ENCODE peak calls at places on chromosomes 3 and 15, in nine cellular contexts. O, E, D, K, Q, V, B, H and U are unnamed samples. For H3K4me1, the result is how much of the 10 kb centered on the place peaks cover.

GRCh38 chr15:43215961-43216360 is 4.9 kb downstream of the EPB42 start:
- DNase-seq in O (no peak), E (no peak), D (peak), K (no peak), Q (no peak), V (no peak), B (no peak), H (no peak), U (no peak)

GRCh38 chr3:28615071-28615470 is 266.4 kb upstream of the AZI2 start:
- DNase-seq in O (no peak), E (no peak), D (no peak), K (no peak), Q (no peak), V (no peak), B (no peak), H (no peak), U (no peak)

GRCh38 chr15:80309769-80310384 is 57.9 kb upstream of the CTXND1 start:
- DNase-seq in O (no peak), E (peak), D (peak), K (no peak), Q (no peak), V (no peak), B (no peak), H (no peak), U (no peak)

GRCh38 chr15:68650901-68651709 is 72.3 kb downstream of the CORO2B start:
- DNase-seq in O (peak), E (peak), D (peak), K (no peak), Q (no peak), V (peak), B (peak), H (peak), U (peak)

GRCh38 chr15:35060591-35060990 is 24.5 kb downstream of the NANOGP8 start:
- DNase-seq in O (no peak), E (no peak), D (no peak), K (no peak), Q (no peak), V (no peak), B (no peak), H (no peak), U (no peak)

GRCh38 chr15:70758790-70759462 is 4.4 kb downstream of the UACA start:
- DNase-seq in O (no peak), E (no peak), D (no peak), K (no peak), Q (no peak), V (no peak), B (no peak), H (no peak), U (no peak)

GRCh38 chr3:133991637-133992036 is 38.1 kb downstream of the SLCO2A1 start:
- DNase-seq in O (no peak), E (no peak), D (no peak), K (no peak), Q (no peak), V (peak), B (peak), H (no peak), U (no peak)

GRCh38 chr3:194849166-194849875 is 163.6 kb downstream of the FAM43A start:
- DNase-seq in O (no peak), E (no peak), D (no peak), K (no peak), Q (no peak), V (no peak), B (no peak), H (no peak), U (no peak)

GRCh38 chr3:16124636-16125035 is 49.8 kb upstream of the GALNT15 start:
- DNase-seq in O (no peak), E (no peak), D (peak), K (no peak), Q (no peak), V (no peak), B (no peak), H (no peak), U (no peak)

GRCh38 chr15:81723758-81724157 is 322.1 kb downstream of the MEX3B start:
- DNase-seq in O (no peak), E (no peak), D (no peak), K (no peak), Q (no peak), V (no peak), B (no peak), H (peak), U (no peak)

GRCh38 chr3:35946121-35946856 is 307.0 kb downstream of the ARPP21 start:
- DNase-seq in O (no peak), E (no peak), D (peak), K (no peak), Q (no peak), V (no peak), B (peak), H (no peak), U (no peak)

GRCh38 chr3:138082085-138082991 is 33.1 kb downstream of the DZIP1L start:
- DNase-seq in O (no peak), E (no peak), D (peak), K (peak), Q (peak), V (no peak), B (peak), H (no peak), U (no peak)

GRCh38 chr15:25070357-25070963 is 115.7 kb downstream of the SNRPN start:
- DNase-seq in O (no peak), E (no peak), D (no peak), K (no peak), Q (no peak), V (no peak), B (no peak), H (no peak), U (no peak)

GRCh38 chr3:145005427-145005826 is 1033.8 kb downstream of the DIPK2A start:
- DNase-seq in O (no peak), E (no peak), D (no peak), K (no peak), Q (no peak), V (no peak), B (no peak), H (no peak), U (no peak)

GRCh38 chr15:80242132-80242769 is 9.8 kb downstream of the CTXND1 start:
- DNase-seq in O (peak), E (peak), D (peak), K (no peak), Q (no peak), V (peak), B (peak), H (no peak), U (no peak)

GRCh38 chr3:64319391-64319790 is 94.1 kb upstream of the PRICKLE2 start:
- DNase-seq in O (no peak), E (no peak), D (peak), K (no peak), Q (no peak), V (peak), B (no peak), H (no peak), U (no peak)

GRCh38 chr3:52522651-52523251 is 10.9 kb downstream of the NT5DC2 start:
- DNase-seq in O (peak), E (no peak), D (no peak), K (no peak), Q (peak), V (no peak), B (no peak), H (no peak), U (peak)

GRCh38 chr3:180102134-180102533 is 65.4 kb upstream of the PEX5L start:
- DNase-seq in O (no peak), E (no peak), D (no peak), K (no peak), Q (no peak), V (peak), B (no peak), H (no peak), U (no peak)

GRCh38 chr3:38315488-38316230 is 30.9 kb upstream of the XYLB start:
- DNase-seq in O (no peak), E (no peak), D (no peak), K (no peak), Q (no peak), V (no peak), B (no peak), H (no peak), U (no peak)

GRCh38 chr15:54640874-54641273 is 555.9 kb downstream of the RSL24D1 start:
- DNase-seq in O (no peak), E (no peak), D (no peak), K (no peak), Q (no peak), V (no peak), B (no peak), H (no peak), U (no peak)

GRCh38 chr3:19347701-19348100 is 199.4 kb downstream of the KCNH8 start:
- DNase-seq in O (no peak), E (no peak), D (no peak), K (no peak), Q (no peak), V (no peak), B (no peak), H (no peak), U (no peak)

GRCh38 chr3:61796088-61796680 is 234.8 kb downstream of the PTPRG start:
- DNase-seq in O (no peak), E (no peak), D (no peak), K (no peak), Q (no peak), V (no peak), B (no peak), H (no peak), U (no peak)

GRCh38 chr3:71924721-71925120 is 139.8 kb upstream of the PROK2 start:
- DNase-seq in O (no peak), E (no peak), D (no peak), K (no peak), Q (no peak), V (no peak), B (no peak), H (no peak), U (no peak)

GRCh38 chr3:189273736-189274135 is 102.0 kb downstream of the TPRG1 start:
- DNase-seq in O (no peak), E (no peak), D (no peak), K (no peak), Q (no peak), V (no peak), B (no peak), H (no peak), U (no peak)

GRCh38 chr3:66609660-66610547 is 109.1 kb upstream of the LRIG1 start:
- DNase-seq in O (no peak), E (peak), D (peak), K (no peak), Q (no peak), V (peak), B (no peak), H (no peak), U (no peak)

GRCh38 chr3:24048843-24049242 is 103.8 kb downstream of the NR1D2 start:
- DNase-seq in O (no peak), E (no peak), D (no peak), K (no peak), Q (no peak), V (no peak), B (no peak), H (no peak), U (no peak)

GRCh38 chr3:140198242-140198641 is 263.3 kb downstream of the CLSTN2 start:
- DNase-seq in O (no peak), E (no peak), D (no peak), K (no peak), Q (no peak), V (no peak), B (no peak), H (no peak), U (no peak)

GRCh38 chr15:48896775-48897143 is 18.8 kb downstream of the EID1 start:
- DNase-seq in O (no peak), E (no peak), D (no peak), K (no peak), Q (no peak), V (no peak), B (no peak), H (no peak), U (no peak)

GRCh38 chr3:143152043-143152442 is 32.5 kb downstream of the CHST2 start:
- DNase-seq in O (no peak), E (no peak), D (no peak), K (no peak), Q (no peak), V (no peak), B (no peak), H (no peak), U (no peak)

GRCh38 chr15:38824719-38825118 is 260.1 kb upstream of the RASGRP1 start:
- DNase-seq in O (no peak), E (no peak), D (no peak), K (no peak), Q (no peak), V (no peak), B (no peak), H (no peak), U (no peak)
- H3K4me1 ChIP-seq in O (under half), E (under half), D (under half), K (under half), Q (under half), V (under half), B (under half), H (under half), U (under half)

GRCh38 chr3:57582470-57583168 is 14.5 kb downstream of the ARF4 start:
- DNase-seq in O (no peak), E (peak), D (peak), K (no peak), Q (no peak), V (peak), B (peak), H (no peak), U (no peak)
- TF ChIP-seq CTCF in O (no peak), E (peak), D (no peak), K (no peak), Q (no peak), V (peak), B (peak), H (no peak), U (no peak)

GRCh38 chr3:129419476-129419875 is 9.0 kb downstream of the EFCAB12 start:
- DNase-seq in O (no peak), E (no peak), D (no peak), K (no peak), Q (no peak), V (no peak), B (no peak), H (no peak), U (no peak)
- H3K4me1 ChIP-seq in O (under half), E (under half), D (under half), K (under half), Q (under half), V (under half), B (under half), H (under half), U (under half)

GRCh38 chr15:63967616-63968015 is 78.7 kb downstream of the DAPK2 start:
- DNase-seq in O (no peak), E (no peak), D (no peak), K (no peak), Q (no peak), V (peak), B (no peak), H (no peak), U (no peak)
- TF ChIP-seq CTCF in O (no peak), E (no peak), D (no peak), K (no peak), Q (no peak), V (no peak), B (no peak), H (no peak), U (no peak)